ENCODE peak calls at places on chromosomes 3 and 15, in eight cellular contexts. T is CD8-positive, alpha-beta T cell; Z is AG09309; K is NB4; U is AG04450; V is left lung; E is mammary epithelial cell; D is Panc1. Y is an unnamed sample.

GRCh38 chr3:113423699-113424098 is 17.6 kb downstream of the CFAP44 start:
- DNase-seq in E (no peak), K (no peak), Z (no peak), V (no peak), D (no peak), T (no peak), U (no peak), Y (no peak)

GRCh38 chr3:8658326-8659212 is 14.0 kb upstream of the SSUH2 start:
- DNase-seq in V (peak; percentile 90), E (no peak), Z (no peak), U (no peak), D (no peak), T (no peak), K (no peak), Y (no peak)

GRCh38 chr3:104519968-104520655 is 846.6 kb upstream of the ALCAM start:
- DNase-seq in U (no peak), D (no peak), V (no peak), K (no peak), E (no peak), Z (no peak), T (no peak), Y (no peak)

GRCh38 chr3:177679568-177680441 is 482.5 kb upstream of the TBL1XR1 start:
- DNase-seq in Z (no peak), D (no peak), K (peak; percentile 87), U (no peak), T (peak; percentile 7), E (no peak), V (no peak), Y (no peak)

GRCh38 chr3:126398423-126399347 is 4.0 kb downstream of the CFAP100 start:
- DNase-seq in T (no peak), D (no peak), Z (no peak), V (peak; percentile 20), K (no peak), E (no peak), U (no peak), Y (no peak)

GRCh38 chr3:177585271-177585670 is 388.0 kb upstream of the TBL1XR1 start:
- DNase-seq in U (no peak), T (no peak), K (no peak), Z (no peak), E (no peak), V (no peak), D (no peak), Y (no peak)

GRCh38 chr15:51266548-51266947 is 71.8 kb downstream of the CYP19A1 start:
- DNase-seq in T (no peak), Z (no peak), K (no peak), U (no peak), D (no peak), V (no peak), E (no peak), Y (no peak)

GRCh38 chr3:193040836-193041672 is 123.4 kb upstream of the MB21D2 start:
- DNase-seq in D (peak; percentile 13), K (peak; percentile 18), E (peak; percentile 56), U (peak; percentile 13), V (no peak), Z (peak; percentile 35), T (no peak), Y (no peak)

GRCh38 chr3:107235923-107236315 is 141.3 kb upstream of the CCDC54 start:
- DNase-seq in Z (peak; percentile 59), D (peak; percentile 68), T (peak; percentile 41), V (no peak), K (peak; percentile 77), E (peak; percentile 86), U (peak; percentile 74), Y (no peak)

GRCh38 chr15:77659350-77660321 is 26.9 kb upstream of the LINGO1 start:
- DNase-seq in E (peak; percentile 21), K (peak; percentile 73), V (peak; percentile 44), T (no peak), Z (peak; percentile 7), U (no peak), D (no peak), Y (no peak)

GRCh38 chr3:38574411-38575278 is 74.8 kb downstream of the SCN5A start:
- DNase-seq in T (no peak), U (no peak), D (no peak), Z (no peak), E (no peak), V (no peak), K (no peak), Y (peak; percentile 3)

GRCh38 chr3:88235102-88235501 is 85.3 kb downstream of the C3orf38 start:
- DNase-seq in U (no peak), K (no peak), Z (no peak), V (no peak), T (no peak), E (peak; percentile 19), D (no peak), Y (no peak)

GRCh38 chr3:88230638-88231037 is 80.9 kb downstream of the C3orf38 start:
- DNase-seq in V (no peak), Z (no peak), U (no peak), K (no peak), D (no peak), E (no peak), T (no peak), Y (no peak)

GRCh38 chr3:88231207-88231606 is 81.4 kb downstream of the C3orf38 start:
- DNase-seq in U (no peak), T (no peak), E (peak; percentile 71), Z (no peak), V (no peak), K (no peak), D (no peak), Y (no peak)

DNA sequence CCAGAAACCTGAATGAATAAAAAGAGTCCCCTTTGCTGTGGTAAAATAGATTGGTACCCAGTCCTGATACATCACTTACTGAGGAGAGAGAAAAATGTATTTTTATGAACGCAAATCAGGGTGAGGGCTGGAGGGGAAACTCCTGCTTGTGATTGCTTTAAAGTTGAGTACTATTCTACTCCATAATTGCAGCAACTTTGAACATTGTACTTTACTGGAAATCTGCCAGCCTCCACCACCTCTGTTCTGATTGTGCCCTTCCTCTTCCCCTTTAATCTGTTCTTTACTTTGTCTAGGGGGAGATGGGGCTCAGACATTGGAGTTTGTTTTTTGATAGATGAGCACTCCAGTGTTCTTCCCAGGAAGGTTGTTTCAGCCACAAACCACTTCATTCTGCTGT is 81.9 kb downstream of the C3orf38 start:
- DNase-seq in D (no peak), E (no peak), U (no peak), K (no peak), Z (no peak), T (no peak), V (no peak), Y (no peak)
- TF ChIP-seq CTCF in D (no peak), E (no peak), U (no peak), K (no peak), Z (no peak), T (no peak), V (no peak), Y (no peak)

GRCh38 chr3:58824285-58824684 is 157.7 kb upstream of the FAM3D start:
- DNase-seq in U (peak; percentile 33), V (peak; percentile 41), E (peak; percentile 64), T (no peak), K (peak; percentile 47), D (no peak), Z (peak; percentile 39), Y (no peak)
- TF ChIP-seq CTCF in U (peak; percentile 88), V (peak; percentile 36), E (peak; percentile 85), T (no peak), K (peak; percentile 74), D (peak; percentile 68), Z (peak; percentile 80), Y (no peak)

DNA sequence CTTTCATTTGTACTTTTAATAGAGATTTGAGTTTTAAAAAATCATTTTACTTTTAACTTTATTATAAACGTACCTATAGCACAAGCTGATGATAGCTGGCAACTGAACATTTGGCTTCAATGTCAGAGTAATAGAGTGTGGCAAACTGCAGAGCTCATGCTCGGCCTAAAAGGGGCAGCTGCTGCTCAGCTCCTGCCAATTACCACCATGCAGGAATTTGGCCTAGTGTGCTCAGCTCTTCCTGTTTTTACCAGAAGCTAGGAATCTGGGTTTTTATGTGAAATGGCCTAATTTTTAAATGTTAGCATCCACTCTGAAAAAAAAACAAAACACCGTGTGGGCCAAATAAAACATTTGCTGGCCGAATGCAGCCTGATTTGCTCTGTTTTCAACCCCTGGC is 1.8 kb downstream of the IFT122 start:
- DNase-seq in K (peak; percentile 39), V (no peak), D (no peak), T (no peak), U (no peak), Z (peak; percentile 50), E (no peak), Y (no peak)
- TF ChIP-seq CTCF in K (no peak), V (no peak), D (no peak), T (no peak), U (peak; percentile 7), Z (peak; percentile 5), E (no peak), Y (no peak)

DNA sequence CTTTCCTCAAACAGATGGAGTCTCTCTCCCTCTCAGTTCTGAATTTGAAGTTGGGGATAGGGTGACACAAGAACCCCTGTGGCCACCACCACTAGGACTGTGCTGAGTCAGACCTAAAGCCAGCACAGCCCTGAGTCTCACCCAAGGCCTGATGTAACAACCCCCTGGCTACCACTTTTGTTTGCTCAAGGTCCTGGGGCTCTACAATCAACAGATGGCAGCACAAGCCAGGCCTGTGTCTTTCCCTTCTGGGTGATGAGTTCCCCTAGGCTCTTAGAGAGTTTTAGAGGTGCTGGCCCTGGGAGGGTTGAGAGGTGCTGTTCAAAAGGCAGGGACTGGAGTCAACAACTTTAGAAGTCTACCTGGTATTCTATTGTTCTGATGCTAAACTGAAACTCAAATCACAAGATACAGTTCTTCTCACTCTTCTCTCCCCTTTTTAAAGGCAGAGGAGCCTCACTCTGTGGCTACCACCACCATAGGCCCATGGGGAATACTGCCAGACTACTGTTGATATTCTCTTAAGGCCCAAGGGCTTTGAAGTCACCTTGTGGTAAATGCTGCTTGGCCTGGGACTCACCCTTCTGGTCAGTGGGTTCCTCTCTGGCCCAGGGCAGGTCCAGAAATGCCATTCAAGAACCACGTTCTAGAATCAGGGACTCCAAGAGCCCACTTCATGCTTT is 6.5 kb downstream of the OR5K4 start:
- DNase-seq in U (no peak), K (peak; percentile 18), E (peak; percentile 65), V (no peak), T (no peak), Z (no peak), D (no peak), Y (no peak)
- TF ChIP-seq CTCF in U (no peak), K (no peak), E (peak; percentile 22), V (no peak), T (no peak), Z (no peak), D (no peak), Y (no peak)

GRCh38 chr3:31346542-31346979 is 186.2 kb upstream of the STT3B start:
- DNase-seq in Z (no peak), E (no peak), T (no peak), K (no peak), V (no peak), D (no peak), U (no peak), Y (no peak)

GRCh38 chr3:31343075-31343474 is 189.7 kb upstream of the STT3B start:
- DNase-seq in D (no peak), E (no peak), U (no peak), Z (peak; percentile 17), K (no peak), V (no peak), T (no peak), Y (no peak)

GRCh38 chr3:31345581-31345980 is 187.1 kb upstream of the STT3B start:
- DNase-seq in E (no peak), U (no peak), D (no peak), Z (no peak), T (no peak), V (no peak), K (no peak), Y (no peak)

GRCh38 chr3:31341130-31341529 is 191.6 kb upstream of the STT3B start:
- DNase-seq in Z (no peak), T (no peak), K (no peak), V (no peak), U (no peak), E (no peak), D (no peak), Y (no peak)
- TF ChIP-seq CTCF in Z (peak; percentile 14), T (no peak), K (no peak), V (no peak), U (no peak), E (no peak), D (no peak), Y (no peak)